ENCODE peak calls at places on chromosomes 16 and 17, in four cellular contexts. D is ascending aorta, L is Panc1, W is BJ. I is an unnamed sample.

GRCh38 chr17:82297280-82297803 is 20.1 kb downstream of the CD7 start:
- DNase-seq in D (peak; percentile 81), L (peak; percentile 71), W (peak; percentile 37), I (peak; percentile 82)

GRCh38 chr16:28531777-28532744 is 6.7 kb downstream of the NUPR1 start:
- DNase-seq in D (no peak), L (no peak), W (no peak), I (peak; percentile 92)

GRCh38 chr16:22098538-22099255 is 6.4 kb downstream of the VWA3A start:
- DNase-seq in D (no peak), L (peak; percentile 41), W (no peak), I (no peak)

GRCh38 chr17:81814748-81815645 is 11.0 kb downstream of the GCGR start:
- DNase-seq in D (no peak), L (no peak), W (no peak), I (no peak)

GRCh38 chr16:17470871-17471744 is at the start of gene XYLT1:
- DNase-seq in D (peak; percentile 83), L (no peak), W (peak; percentile 78), I (peak; percentile 96)

GRCh38 chr17:63918305-63918704 is 334 bp downstream of the GH1 start:
- DNase-seq in D (no peak), L (no peak), W (no peak), I (no peak)

GRCh38 chr16:86977076-86977676 is 340.0 kb downstream of the C16orf95 start:
- DNase-seq in D (no peak), L (no peak), W (no peak), I (no peak)

GRCh38 chr17:19686400-19687090 is 29.8 kb downstream of the SLC47A2 start:
- DNase-seq in D (no peak), L (no peak), W (no peak), I (no peak)

GRCh38 chr17:71635187-71635586 is 485.6 kb upstream of the SOX9 start:
- DNase-seq in D (no peak), L (no peak), W (no peak), I (no peak)

GRCh38 chr16:85991425-85991824 is 92.5 kb downstream of the IRF8 start:
- DNase-seq in D (no peak), L (no peak), W (no peak), I (no peak)

GRCh38 chr17:80804466-80804865 is 187.2 kb upstream of the CHMP6 start:
- DNase-seq in D (no peak), L (no peak), W (no peak), I (no peak)

GRCh38 chr17:77280304-77280910 is 139.6 kb downstream of the SEC14L1 start:
- DNase-seq in D (no peak), L (no peak), W (no peak), I (no peak)

GRCh38 chr17:30186761-30187160 is 48.7 kb downstream of the SLC6A4 start:
- DNase-seq in D (no peak), L (no peak), W (no peak), I (no peak)

GRCh38 chr16:65967376-65967775 is 399.1 kb upstream of the CDH5 start:
- DNase-seq in D (no peak), L (no peak), W (peak; percentile 18), I (no peak)

GRCh38 chr16:78473031-78473699 is 373.7 kb downstream of the WWOX start:
- DNase-seq in D (no peak), L (no peak), W (no peak), I (no peak)

GRCh38 chr17:61605692-61606091 is 14.7 kb upstream of the NACA2 start:
- DNase-seq in D (no peak), L (no peak), W (no peak), I (no peak)

GRCh38 chr16:87322360-87322759 is 5.2 kb upstream of the C16orf95 start:
- DNase-seq in D (no peak), L (no peak), W (no peak), I (no peak)

GRCh38 chr17:66126231-66126630 is 65.7 kb downstream of the CEP112 start:
- DNase-seq in D (no peak), L (no peak), W (no peak), I (no peak)

GRCh38 chr17:19017804-19018599 is 13.4 kb upstream of the FAM83G start:
- DNase-seq in D (no peak), L (no peak), W (no peak), I (no peak)

GRCh38 chr16:75486014-75486404 is 9.2 kb downstream of the CHST6 start:
- DNase-seq in D (no peak), L (no peak), W (no peak), I (no peak)

GRCh38 chr16:11410382-11411058 is 65.3 kb downstream of the RMI2 start:
- DNase-seq in D (peak; percentile 48), L (no peak), W (no peak), I (peak; percentile 44)

GRCh38 chr16:4214215-4214621 is 27.7 kb downstream of the SRL start:
- DNase-seq in D (peak; percentile 36), L (no peak), W (peak; percentile 62), I (peak; percentile 81)

GRCh38 chr16:48321307-48322036 is 63.7 kb downstream of the SIAH1 start:
- DNase-seq in D (no peak), L (no peak), W (no peak), I (no peak)

GRCh38 chr16:48318630-48319029 is 66.6 kb downstream of the SIAH1 start:
- DNase-seq in D (no peak), L (no peak), W (no peak), I (no peak)

DNA sequence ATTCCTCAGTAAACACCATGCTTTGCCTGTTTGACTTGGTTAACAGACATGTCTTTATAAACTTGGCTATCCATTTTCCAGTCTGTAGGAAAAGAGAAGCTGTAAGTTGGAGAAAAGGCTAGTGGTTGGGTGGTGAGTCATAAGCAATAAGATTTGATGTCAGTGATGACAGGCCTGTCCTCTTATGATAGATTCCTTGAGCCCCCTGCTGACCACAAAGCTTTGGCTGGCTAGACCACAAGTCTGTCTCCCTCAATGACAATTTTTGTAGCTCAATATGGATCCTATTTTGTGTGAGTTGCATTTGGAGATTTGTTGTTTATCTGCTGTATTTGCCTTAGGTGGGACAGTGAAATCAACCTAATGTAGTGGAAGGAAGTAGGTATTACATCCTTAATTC is 67.6 kb downstream of the SIAH1 start:
- DNase-seq in D (no peak), L (no peak), W (no peak), I (no peak)
- H3K36me3 ChIP-seq in D (peaks cover 12% of the 10 kb centered on the region), L (peaks cover 2% of the 10 kb centered on the region), W (peaks cover 1% of the 10 kb centered on the region), I (peaks cover 24% of the 10 kb centered on the region)

DNA sequence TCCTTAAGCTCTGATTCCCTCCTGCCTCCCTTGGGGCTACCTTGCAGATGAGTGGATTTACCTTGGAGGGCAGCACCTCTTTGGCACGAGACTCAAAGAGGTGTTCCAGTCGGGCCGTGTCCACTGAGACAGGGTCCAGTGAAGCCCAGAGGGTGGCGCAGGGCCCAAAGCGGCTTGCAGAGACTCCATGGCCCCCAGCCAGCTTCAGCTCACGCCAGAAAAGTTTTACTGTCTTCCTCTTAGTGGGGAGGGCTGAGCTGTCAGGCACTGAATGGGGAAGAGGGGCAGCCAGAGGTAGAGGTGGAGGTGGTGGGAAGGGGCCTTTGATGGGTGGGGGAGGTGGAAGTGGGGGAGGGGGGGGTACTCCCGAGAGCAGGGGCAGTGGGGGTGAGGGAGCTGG is 6.7 kb downstream of the TMEM208 start:
- DNase-seq in D (no peak), L (no peak), W (no peak), I (no peak)
- H3K36me3 ChIP-seq in D (peaks cover 93% of the 10 kb centered on the region), L (no peaks in the 10 kb centered on the region), W (peaks cover 57% of the 10 kb centered on the region), I (peaks cover 89% of the 10 kb centered on the region)

GRCh38 chr17:2912754-2913153 is 116.5 kb downstream of the RAP1GAP2 start:
- DNase-seq in D (no peak), L (no peak), W (no peak), I (no peak)
- H3K36me3 ChIP-seq in D (no peaks in the 10 kb centered on the region), L (no peaks in the 10 kb centered on the region), W (no peaks in the 10 kb centered on the region), I (no peaks in the 10 kb centered on the region)

GRCh38 chr17:41692722-41693521 is 4.2 kb downstream of the EIF1 start:
- DNase-seq in D (no peak), L (no peak), W (no peak), I (no peak)

GRCh38 chr17:41688641-41689496 is at the start of gene EIF1:
- DNase-seq in D (peak; percentile 98), L (peak; percentile 96), W (peak; percentile 97), I (peak; percentile 100)

GRCh38 chr17:41689497-41690299 is 1.0 kb downstream of the EIF1 start:
- DNase-seq in D (no peak), L (no peak), W (no peak), I (no peak)

GRCh38 chr17:41690497-41690896 is 1.8 kb downstream of the EIF1 start:
- DNase-seq in D (no peak), L (no peak), W (no peak), I (no peak)

DNA sequence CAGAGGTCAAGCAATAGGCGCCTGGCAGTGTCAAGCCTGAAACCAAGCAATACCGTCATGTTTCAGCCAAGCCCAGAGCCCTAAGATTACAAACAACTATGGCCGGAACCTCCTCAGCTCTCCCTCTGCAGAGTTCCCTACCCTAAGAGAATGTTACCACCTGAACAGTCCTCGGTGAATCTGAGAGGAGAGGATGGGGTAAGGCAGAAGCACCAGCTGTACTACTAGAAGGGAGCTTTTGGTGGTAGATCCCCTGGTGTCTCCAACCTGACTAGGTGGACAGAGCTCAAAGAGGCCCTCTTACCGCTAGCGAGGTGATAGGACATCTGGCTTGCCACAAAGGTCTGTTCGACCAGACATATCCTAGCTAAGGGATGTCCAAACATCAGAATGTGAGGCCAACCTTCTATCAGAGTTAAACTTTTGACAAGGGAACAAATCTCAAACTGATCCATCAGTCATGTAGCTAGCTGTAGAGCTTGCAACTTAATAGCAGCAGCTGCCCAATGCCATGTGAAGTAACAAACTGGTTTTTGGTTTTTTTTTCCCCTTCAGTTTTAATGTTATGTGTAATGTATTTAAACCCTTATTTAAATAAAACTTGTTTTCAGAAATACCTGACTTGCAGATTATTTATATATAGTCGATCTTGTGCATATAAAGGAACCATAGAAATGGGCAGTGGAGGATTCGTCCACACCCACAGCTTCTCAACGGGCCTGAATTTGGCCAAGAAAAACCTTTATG is 2.5 kb downstream of the EIF1 start:
- DNase-seq in D (no peak), L (no peak), W (no peak), I (no peak)
- H3K36me3 ChIP-seq in D (peaks cover 62% of the 10 kb centered on the region), L (peaks cover 27% of the 10 kb centered on the region), W (peaks cover 24% of the 10 kb centered on the region), I (peaks cover 57% of the 10 kb centered on the region)

GRCh38 chr16:82639666-82640336 is 13.0 kb downstream of the CDH13 start:
- DNase-seq in D (no peak), L (no peak), W (no peak), I (no peak)

GRCh38 chr16:82639263-82639662 is 12.5 kb downstream of the CDH13 start:
- DNase-seq in D (no peak), L (no peak), W (no peak), I (no peak)

GRCh38 chr16:82643136-82643535 is 16.4 kb downstream of the CDH13 start:
- DNase-seq in D (no peak), L (no peak), W (no peak), I (no peak)

GRCh38 chr16:82643936-82644630 is 17.3 kb downstream of the CDH13 start:
- DNase-seq in D (no peak), L (no peak), W (no peak), I (no peak)

DNA sequence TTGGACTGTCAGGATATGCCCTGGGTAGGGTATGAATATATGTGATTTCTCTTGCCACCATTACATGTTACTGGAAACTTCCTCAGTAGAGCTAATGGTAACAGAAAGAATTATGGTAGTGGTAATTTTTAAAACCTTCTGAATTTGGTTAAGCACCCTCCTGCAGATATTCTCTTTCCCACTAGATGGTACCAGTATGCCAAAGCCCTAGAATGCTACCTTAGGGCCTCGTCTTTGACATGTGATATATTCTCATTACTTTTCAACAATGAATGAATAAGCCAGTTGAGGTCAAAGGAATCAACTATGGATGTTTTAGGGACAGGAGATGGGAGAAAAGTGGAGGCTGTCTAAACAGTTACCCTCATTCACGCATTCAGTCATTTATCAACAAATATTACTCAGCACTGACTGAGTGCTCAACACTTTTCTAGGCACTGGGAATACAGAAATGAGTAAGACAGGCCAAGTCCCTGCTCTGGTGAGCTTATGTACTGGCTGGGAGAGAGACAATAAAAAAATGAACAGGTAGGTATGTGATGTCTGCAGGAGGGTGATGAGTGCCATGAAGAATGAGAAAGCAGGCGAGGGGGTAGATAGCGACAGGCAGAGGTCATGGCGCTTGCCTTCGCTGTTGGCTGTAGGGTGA is 14.7 kb downstream of the CDH13 start:
- DNase-seq in D (no peak), L (no peak), W (no peak), I (no peak)
- H3K36me3 ChIP-seq in D (no peaks in the 10 kb centered on the region), L (no peaks in the 10 kb centered on the region), W (no peaks in the 10 kb centered on the region), I (no peaks in the 10 kb centered on the region)

I was measured in tibial artery.